ENCODE peak calls at places on chromosome 5, in four cellular contexts. I is keratinocyte, J is breast epithelium, D is heart left ventricle. H is an unnamed sample. For H3K4me1 and H3K27me3, the result is how much of the 10 kb centered on the place peaks cover.

GRCh38 chr5:59130441-59130840 is 547.6 kb downstream of the RAB3C start:
- DNase-seq in I (no peak), J (no peak), D (no peak), H (no peak)

GRCh38 chr5:39102684-39103155 is 28.5 kb upstream of the RICTOR start:
- DNase-seq in I (no peak), J (no peak), D (no peak), H (no peak)

GRCh38 chr5:87069974-87070608 is 197.6 kb upstream of the RASA1 start:
- DNase-seq in I (no peak), J (no peak), D (no peak), H (no peak)

GRCh38 chr5:149210968-149211495 is 60.6 kb upstream of the AFAP1L1 start:
- DNase-seq in I (no peak), J (no peak), D (no peak), H (no peak)

GRCh38 chr5:141870226-141870625 is 8.0 kb downstream of the PCDH1 start:
- DNase-seq in I (no peak), J (no peak), D (no peak), H (no peak)

GRCh38 chr5:119080975-119081374 is 10.1 kb downstream of the DMXL1 start:
- DNase-seq in I (no peak), J (no peak), D (no peak), H (no peak)

GRCh38 chr5:72378636-72379289 is 58.6 kb downstream of the PTCD2 start:
- DNase-seq in I (no peak), J (no peak), D (peak), H (no peak)

GRCh38 chr5:96569332-96569731 is 92.8 kb upstream of the CAST start:
- DNase-seq in I (no peak), J (no peak), D (no peak), H (no peak)

GRCh38 chr5:55544341-55544740 is 9.6 kb upstream of the PLPP1 start:
- DNase-seq in I (no peak), J (no peak), D (no peak), H (no peak)

GRCh38 chr5:157819502-157820125 is 39.3 kb downstream of the CLINT1 start:
- DNase-seq in I (no peak), J (no peak), D (no peak), H (no peak)
- H3K27ac ChIP-seq in I (no peak), J (peak), D (peak), H (no peak)

DNA sequence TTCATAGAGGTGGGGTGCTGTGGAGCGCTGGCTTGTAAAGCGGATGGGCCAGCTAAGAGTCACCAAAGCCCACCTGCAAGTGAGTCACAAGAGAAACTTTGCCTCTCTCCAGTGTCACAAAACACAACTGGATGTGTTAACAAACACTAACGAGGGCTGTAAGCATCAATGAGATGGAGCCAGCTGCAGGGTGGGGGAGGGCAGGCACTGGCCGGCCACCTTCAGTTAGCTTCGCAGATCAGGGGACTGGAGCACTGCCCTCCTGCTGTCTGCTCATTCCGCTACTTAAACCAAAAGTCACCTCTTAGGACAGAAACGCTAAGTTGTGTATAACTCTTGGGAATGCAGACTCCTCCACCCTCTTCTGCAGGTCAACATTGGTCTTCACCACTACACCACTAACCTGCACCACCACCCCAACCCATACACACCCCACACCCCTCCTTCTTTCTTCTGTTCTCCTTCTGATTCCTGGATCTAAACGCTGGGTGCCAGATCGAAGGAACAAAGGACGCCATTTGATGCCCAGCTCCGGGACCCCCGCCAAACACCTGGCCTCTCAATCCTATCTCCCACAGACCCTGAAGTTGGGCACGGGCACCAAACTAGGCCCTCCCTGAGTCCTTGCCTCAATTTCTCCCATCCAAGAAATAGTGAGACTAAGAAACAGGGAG is 2.1 kb downstream of the ARSI start:
- DNase-seq in I (no peak), J (no peak), D (no peak), H (no peak)
- H3K4me1 ChIP-seq in I (under half), J (under half), D (under half), H (under half)

DNA sequence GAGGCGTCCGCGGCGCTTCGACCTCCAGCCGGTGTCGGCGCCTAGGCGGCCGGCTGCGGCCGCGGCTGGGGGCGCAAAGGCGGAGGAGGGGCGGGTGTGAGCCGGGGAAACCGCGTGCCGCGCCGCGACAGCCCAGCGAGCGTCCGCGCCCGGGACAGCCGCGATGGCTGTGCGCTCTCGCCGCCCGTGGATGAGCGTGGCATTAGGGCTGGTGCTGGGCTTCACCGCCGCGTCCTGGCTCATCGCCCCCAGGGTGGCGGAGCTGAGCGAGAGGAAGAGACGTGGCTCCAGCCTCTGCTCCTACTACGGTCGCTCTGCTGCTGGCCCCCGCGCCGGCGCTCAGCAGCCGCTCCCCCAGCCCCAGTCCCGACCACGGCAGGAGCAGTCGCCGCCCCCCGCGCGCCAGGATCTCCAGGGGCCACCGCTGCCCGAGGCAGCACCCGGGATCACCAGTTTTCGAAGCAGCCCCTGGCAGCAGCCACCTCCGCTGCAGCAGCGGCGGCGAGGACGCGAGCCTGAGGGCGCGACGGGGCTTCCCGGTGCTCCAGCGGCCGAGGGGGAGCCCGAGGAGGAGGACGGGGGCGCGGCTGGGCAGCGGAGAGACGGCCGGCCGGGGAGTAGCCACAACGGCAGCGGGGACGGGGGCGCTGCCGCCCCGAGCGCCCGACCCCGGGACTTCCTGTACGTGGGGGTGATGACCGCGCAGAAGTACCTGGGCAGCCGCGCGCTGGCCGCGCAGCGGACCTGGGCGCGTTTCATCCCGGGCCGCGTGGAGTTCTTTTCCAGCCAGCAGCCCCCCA is 602 bp downstream of the CHSY3 start:
- DNase-seq in I (no peak), J (no peak), D (peak), H (peak)
- H3K27me3 ChIP-seq in I (under half), J (under half), D (under half), H (under half)

GRCh38 chr5:76388791-76389512 is 14.1 kb upstream of the IQGAP2 start:
- DNase-seq in I (no peak), J (no peak), D (no peak), H (no peak)

GRCh38 chr5:76391014-76391413 is 12.1 kb upstream of the IQGAP2 start:
- DNase-seq in I (no peak), J (no peak), D (no peak), H (no peak)

GRCh38 chr5:76386360-76386759 is 16.7 kb upstream of the IQGAP2 start:
- DNase-seq in I (no peak), J (peak), D (no peak), H (peak)

GRCh38 chr5:76388236-76388635 is 14.8 kb upstream of the IQGAP2 start:
- DNase-seq in I (no peak), J (no peak), D (no peak), H (no peak)

DNA sequence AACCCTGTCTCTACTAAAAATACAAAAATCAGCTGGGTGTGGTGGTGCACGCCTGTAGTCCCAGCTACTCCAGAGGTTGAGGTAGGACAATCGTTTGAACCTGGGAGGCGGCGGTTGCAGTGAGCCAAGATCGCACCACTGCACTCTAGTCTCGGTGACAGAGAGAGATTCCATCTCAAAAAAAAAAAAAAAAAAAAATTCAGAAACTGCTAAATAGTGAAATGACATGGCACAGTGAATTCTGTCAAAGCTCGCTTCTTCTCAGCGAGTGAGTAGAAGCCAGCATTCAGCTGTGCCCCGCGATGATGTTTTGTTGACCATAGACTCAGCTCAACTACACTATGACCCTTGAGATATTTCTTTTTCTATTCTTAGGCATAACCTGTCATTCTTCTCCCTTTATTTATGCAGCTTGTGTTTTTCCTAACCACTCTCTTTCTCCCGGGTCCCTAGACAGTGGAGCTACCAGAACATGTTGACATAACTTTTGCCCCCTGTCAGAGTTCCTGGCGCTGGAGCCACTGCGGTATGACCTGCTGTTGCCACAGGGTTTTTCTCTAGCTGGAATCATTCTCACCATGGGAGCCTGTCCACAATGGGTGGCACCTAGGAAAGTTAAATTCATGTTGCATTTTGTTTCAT is 13.5 kb upstream of the IQGAP2 start:
- DNase-seq in I (no peak), J (no peak), D (no peak), H (no peak)
- H3K27ac ChIP-seq in I (no peak), J (peak), D (no peak), H (no peak)

DNA sequence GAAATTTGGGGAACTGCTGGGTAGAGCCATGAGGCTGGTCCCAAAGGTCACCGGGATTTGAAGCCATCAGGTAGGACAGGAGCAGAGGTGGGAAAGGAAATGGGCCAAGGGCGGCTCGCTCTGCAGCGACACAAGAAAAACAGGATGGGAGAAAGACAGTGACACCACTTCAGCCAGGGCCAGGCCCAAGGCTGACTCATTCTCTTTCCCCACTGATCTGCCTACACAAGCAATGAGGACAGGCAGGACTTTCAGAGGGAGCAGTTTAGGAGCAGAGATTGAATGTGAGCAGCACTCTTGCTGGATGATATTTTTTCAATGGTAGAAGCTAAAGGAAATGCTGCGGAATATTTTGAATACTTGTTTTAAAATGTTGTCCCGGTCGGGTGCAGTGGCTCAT is 3.5 kb downstream of the RUFY1 start:
- DNase-seq in I (no peak), J (no peak), D (no peak), H (no peak)
- H3K4me1 ChIP-seq in I (under half), J (under half), D (under half), H (under half)